ENCODE peak calls at places on chromosome 14, in six cellular contexts. One of them, this sample, is unnamed.

GRCh38 chr14:28772613-28773012 is 6.0 kb downstream of the FOXG1 start:
- DNase-seq in fibroblast of mammary gland: no peak
- DNase-seq in neural progenitor cell: peak
- DNase-seq in cardiac fibroblast: no peak
- DNase-seq in adrenal gland: no peak
- DNase-seq in cardiac muscle cell: no peak
- DNase-seq in this sample: no peak

GRCh38 chr14:71497645-71498086 is 434.6 kb upstream of the RGS6 start:
- DNase-seq in fibroblast of mammary gland: peak
- DNase-seq in neural progenitor cell: no peak
- DNase-seq in cardiac fibroblast: peak
- DNase-seq in adrenal gland: no peak
- DNase-seq in cardiac muscle cell: no peak
- DNase-seq in this sample: no peak

GRCh38 chr14:78071016-78071549 is 99.1 kb upstream of the NRXN3 start:
- DNase-seq in fibroblast of mammary gland: no peak
- DNase-seq in neural progenitor cell: no peak
- DNase-seq in cardiac fibroblast: no peak
- DNase-seq in adrenal gland: no peak
- DNase-seq in cardiac muscle cell: no peak
- DNase-seq in this sample: no peak

GRCh38 chr14:24434676-24435075 is 4.9 kb downstream of the KHNYN start:
- DNase-seq in fibroblast of mammary gland: no peak
- DNase-seq in neural progenitor cell: no peak
- DNase-seq in cardiac fibroblast: no peak
- DNase-seq in adrenal gland: no peak
- DNase-seq in cardiac muscle cell: no peak
- DNase-seq in this sample: no peak

GRCh38 chr14:101031186-101031585 is 127.7 kb upstream of the RTL1 start:
- DNase-seq in fibroblast of mammary gland: no peak
- DNase-seq in neural progenitor cell: no peak
- DNase-seq in cardiac fibroblast: no peak
- DNase-seq in adrenal gland: no peak
- DNase-seq in cardiac muscle cell: no peak
- DNase-seq in this sample: no peak

GRCh38 chr14:106044949-106045596 is 518.7 kb downstream of the TMEM121 start:
- DNase-seq in fibroblast of mammary gland: peak
- DNase-seq in neural progenitor cell: no peak
- DNase-seq in cardiac fibroblast: no peak
- DNase-seq in adrenal gland: no peak
- DNase-seq in cardiac muscle cell: no peak
- DNase-seq in this sample: no peak

GRCh38 chr14:51711505-51711904 is 59.8 kb downstream of the FRMD6 start:
- DNase-seq in fibroblast of mammary gland: peak
- DNase-seq in neural progenitor cell: no peak
- DNase-seq in cardiac fibroblast: no peak
- DNase-seq in adrenal gland: no peak
- DNase-seq in cardiac muscle cell: no peak
- DNase-seq in this sample: no peak

GRCh38 chr14:70893842-70894237 is 13.4 kb upstream of the PCNX1 start:
- DNase-seq in fibroblast of mammary gland: no peak
- DNase-seq in neural progenitor cell: no peak
- DNase-seq in cardiac fibroblast: no peak
- DNase-seq in adrenal gland: no peak
- DNase-seq in cardiac muscle cell: no peak
- DNase-seq in this sample: no peak

GRCh38 chr14:50363734-50364113 is 33.0 kb downstream of the CDKL1 start:
- DNase-seq in fibroblast of mammary gland: peak
- DNase-seq in neural progenitor cell: no peak
- DNase-seq in cardiac fibroblast: peak
- DNase-seq in adrenal gland: no peak
- DNase-seq in cardiac muscle cell: no peak
- DNase-seq in this sample: peak

GRCh38 chr14:35963209-35963608 is 137.1 kb downstream of the BRMS1L start:
- DNase-seq in fibroblast of mammary gland: peak
- DNase-seq in neural progenitor cell: peak
- DNase-seq in cardiac fibroblast: no peak
- DNase-seq in adrenal gland: no peak
- DNase-seq in cardiac muscle cell: no peak
- DNase-seq in this sample: no peak

GRCh38 chr14:101457177-101457935 is 103.9 kb upstream of the DIO3 start:
- DNase-seq in fibroblast of mammary gland: no peak
- DNase-seq in neural progenitor cell: peak
- DNase-seq in cardiac fibroblast: no peak
- DNase-seq in adrenal gland: no peak
- DNase-seq in cardiac muscle cell: no peak
- DNase-seq in this sample: no peak

GRCh38 chr14:103110681-103111296 is 12.5 kb upstream of the TNFAIP2 start:
- DNase-seq in fibroblast of mammary gland: no peak
- DNase-seq in neural progenitor cell: no peak
- DNase-seq in cardiac fibroblast: peak
- DNase-seq in adrenal gland: no peak
- DNase-seq in cardiac muscle cell: no peak
- DNase-seq in this sample: no peak

GRCh38 chr14:38357557-38357956 is 101.7 kb upstream of the CLEC14A start:
- DNase-seq in fibroblast of mammary gland: peak
- DNase-seq in neural progenitor cell: no peak
- DNase-seq in cardiac fibroblast: peak
- DNase-seq in adrenal gland: no peak
- DNase-seq in cardiac muscle cell: no peak
- DNase-seq in this sample: peak

GRCh38 chr14:67999693-68000384 is 180.3 kb downstream of the RAD51B start:
- DNase-seq in fibroblast of mammary gland: peak
- DNase-seq in neural progenitor cell: no peak
- DNase-seq in cardiac fibroblast: peak
- DNase-seq in adrenal gland: no peak
- DNase-seq in cardiac muscle cell: no peak
- DNase-seq in this sample: peak

GRCh38 chr14:33165144-33165925 is 226.7 kb downstream of the NPAS3 start:
- DNase-seq in fibroblast of mammary gland: no peak
- DNase-seq in neural progenitor cell: peak
- DNase-seq in cardiac fibroblast: peak
- DNase-seq in adrenal gland: no peak
- DNase-seq in cardiac muscle cell: no peak
- DNase-seq in this sample: peak

GRCh38 chr14:53409974-53410373 is 256.9 kb upstream of the DDHD1 start:
- DNase-seq in fibroblast of mammary gland: peak
- DNase-seq in neural progenitor cell: no peak
- DNase-seq in cardiac fibroblast: no peak
- DNase-seq in adrenal gland: no peak
- DNase-seq in cardiac muscle cell: no peak
- DNase-seq in this sample: peak

GRCh38 chr14:54784657-54785056 is 118.0 kb downstream of the GCH1 start:
- DNase-seq in fibroblast of mammary gland: no peak
- DNase-seq in neural progenitor cell: no peak
- DNase-seq in cardiac fibroblast: no peak
- DNase-seq in adrenal gland: peak
- DNase-seq in cardiac muscle cell: no peak
- DNase-seq in this sample: no peak

GRCh38 chr14:106790189-106791036 is 1264.0 kb downstream of the TMEM121 start:
- DNase-seq in fibroblast of mammary gland: no peak
- DNase-seq in neural progenitor cell: peak
- DNase-seq in cardiac fibroblast: no peak
- DNase-seq in adrenal gland: peak
- DNase-seq in cardiac muscle cell: no peak
- DNase-seq in this sample: no peak

GRCh38 chr14:75042040-75042439 is 9.2 kb downstream of the MLH3 start:
- DNase-seq in fibroblast of mammary gland: peak
- DNase-seq in neural progenitor cell: no peak
- DNase-seq in cardiac fibroblast: no peak
- DNase-seq in adrenal gland: no peak
- DNase-seq in cardiac muscle cell: no peak
- DNase-seq in this sample: peak

GRCh38 chr14:60512952-60513554 is 4.1 kb downstream of the SIX6 start:
- DNase-seq in fibroblast of mammary gland: no peak
- DNase-seq in neural progenitor cell: peak
- DNase-seq in cardiac fibroblast: no peak
- DNase-seq in adrenal gland: no peak
- DNase-seq in cardiac muscle cell: no peak
- DNase-seq in this sample: no peak

GRCh38 chr14:46571970-46572369 is 79.6 kb downstream of the RPL10L start:
- DNase-seq in fibroblast of mammary gland: peak
- DNase-seq in neural progenitor cell: no peak
- DNase-seq in cardiac fibroblast: no peak
- DNase-seq in adrenal gland: no peak
- DNase-seq in cardiac muscle cell: no peak
- DNase-seq in this sample: no peak

GRCh38 chr14:103434868-103435442 is 49.7 kb downstream of the MARK3 start:
- DNase-seq in fibroblast of mammary gland: no peak
- DNase-seq in neural progenitor cell: no peak
- DNase-seq in cardiac fibroblast: no peak
- DNase-seq in adrenal gland: no peak
- DNase-seq in cardiac muscle cell: no peak
- DNase-seq in this sample: no peak

GRCh38 chr14:93103392-93104080 is 12.2 kb downstream of the ITPK1 start:
- DNase-seq in fibroblast of mammary gland: no peak
- DNase-seq in neural progenitor cell: no peak
- DNase-seq in cardiac fibroblast: no peak
- DNase-seq in adrenal gland: no peak
- DNase-seq in cardiac muscle cell: no peak
- DNase-seq in this sample: no peak

GRCh38 chr14:60658909-60659585 is 9.8 kb upstream of the SIX1 start:
- DNase-seq in fibroblast of mammary gland: peak
- DNase-seq in neural progenitor cell: peak
- DNase-seq in cardiac fibroblast: no peak
- DNase-seq in adrenal gland: no peak
- DNase-seq in cardiac muscle cell: no peak
- DNase-seq in this sample: peak

GRCh38 chr14:72774894-72775620 is 118.8 kb downstream of the DPF3 start:
- DNase-seq in fibroblast of mammary gland: no peak
- DNase-seq in neural progenitor cell: no peak
- DNase-seq in cardiac fibroblast: no peak
- DNase-seq in adrenal gland: no peak
- DNase-seq in cardiac muscle cell: no peak
- DNase-seq in this sample: no peak

GRCh38 chr14:100975668-100976067 is 72.1 kb upstream of the RTL1 start:
- DNase-seq in fibroblast of mammary gland: peak
- DNase-seq in neural progenitor cell: no peak
- DNase-seq in cardiac fibroblast: no peak
- DNase-seq in adrenal gland: no peak
- DNase-seq in cardiac muscle cell: no peak
- DNase-seq in this sample: peak

GRCh38 chr14:103257211-103257962 is 76.7 kb upstream of the EIF5 start:
- DNase-seq in fibroblast of mammary gland: peak
- DNase-seq in neural progenitor cell: no peak
- DNase-seq in cardiac fibroblast: no peak
- DNase-seq in adrenal gland: no peak
- DNase-seq in cardiac muscle cell: no peak
- DNase-seq in this sample: peak

GRCh38 chr14:53858344-53858682 is 98.3 kb downstream of the BMP4 start:
- DNase-seq in fibroblast of mammary gland: no peak
- DNase-seq in neural progenitor cell: no peak
- DNase-seq in cardiac fibroblast: no peak
- DNase-seq in adrenal gland: no peak
- DNase-seq in cardiac muscle cell: no peak
- DNase-seq in this sample: no peak

GRCh38 chr14:54209501-54210231 is 187.1 kb upstream of the CDKN3 start:
- DNase-seq in fibroblast of mammary gland: peak
- DNase-seq in neural progenitor cell: no peak
- DNase-seq in cardiac fibroblast: peak
- DNase-seq in adrenal gland: no peak
- DNase-seq in cardiac muscle cell: no peak
- DNase-seq in this sample: peak

GRCh38 chr14:25836647-25837046 is 761.2 kb downstream of the NOVA1 start:
- DNase-seq in fibroblast of mammary gland: no peak
- DNase-seq in neural progenitor cell: no peak
- DNase-seq in cardiac fibroblast: no peak
- DNase-seq in adrenal gland: no peak
- DNase-seq in cardiac muscle cell: no peak
- DNase-seq in this sample: no peak

GRCh38 chr14:89504602-89505320 is 87.7 kb upstream of the FOXN3 start:
- DNase-seq in fibroblast of mammary gland: peak
- DNase-seq in neural progenitor cell: no peak
- DNase-seq in cardiac fibroblast: no peak
- DNase-seq in adrenal gland: no peak
- DNase-seq in cardiac muscle cell: no peak
- DNase-seq in this sample: peak

GRCh38 chr14:51727526-51727925 is 75.8 kb downstream of the FRMD6 start:
- DNase-seq in fibroblast of mammary gland: no peak
- DNase-seq in neural progenitor cell: no peak
- DNase-seq in cardiac fibroblast: no peak
- DNase-seq in adrenal gland: no peak
- DNase-seq in cardiac muscle cell: no peak
- DNase-seq in this sample: no peak

GRCh38 chr14:104882991-104883660 is 18.1 kb downstream of the CEP170B start:
- DNase-seq in fibroblast of mammary gland: no peak
- DNase-seq in neural progenitor cell: no peak
- DNase-seq in cardiac fibroblast: no peak
- DNase-seq in adrenal gland: no peak
- DNase-seq in cardiac muscle cell: no peak
- DNase-seq in this sample: no peak

GRCh38 chr14:76760331-76761197 is 704 bp upstream of the VASH1 start:
- DNase-seq in fibroblast of mammary gland: no peak
- DNase-seq in neural progenitor cell: no peak
- DNase-seq in cardiac fibroblast: no peak
- DNase-seq in adrenal gland: no peak
- DNase-seq in cardiac muscle cell: no peak
- DNase-seq in this sample: no peak

GRCh38 chr14:51203881-51204280 is 36.2 kb upstream of the TMX1 start:
- DNase-seq in fibroblast of mammary gland: no peak
- DNase-seq in neural progenitor cell: no peak
- DNase-seq in cardiac fibroblast: no peak
- DNase-seq in adrenal gland: no peak
- DNase-seq in cardiac muscle cell: no peak
- DNase-seq in this sample: no peak

GRCh38 chr14:99887407-99887806 is 94.2 kb downstream of the EML1 start:
- DNase-seq in fibroblast of mammary gland: no peak
- DNase-seq in neural progenitor cell: no peak
- DNase-seq in cardiac fibroblast: no peak
- DNase-seq in adrenal gland: no peak
- DNase-seq in cardiac muscle cell: no peak
- DNase-seq in this sample: no peak
- TF ChIP-seq CTCF in fibroblast of mammary gland: no peak
- TF ChIP-seq CTCF in neural progenitor cell: no peak
- TF ChIP-seq CTCF in cardiac fibroblast: no peak
- TF ChIP-seq CTCF in adrenal gland: no peak
- TF ChIP-seq CTCF in cardiac muscle cell: no peak
- TF ChIP-seq CTCF in this sample: no peak

GRCh38 chr14:22849212-22849819 is 12.9 kb downstream of the MMP14 start:
- DNase-seq in fibroblast of mammary gland: peak
- DNase-seq in neural progenitor cell: no peak
- DNase-seq in cardiac fibroblast: peak
- DNase-seq in adrenal gland: no peak
- DNase-seq in cardiac muscle cell: no peak
- DNase-seq in this sample: peak
- H3K4me3 ChIP-seq in fibroblast of mammary gland: no peak
- H3K4me3 ChIP-seq in neural progenitor cell: no peak
- H3K4me3 ChIP-seq in cardiac fibroblast: no peak
- H3K4me3 ChIP-seq in adrenal gland: no peak
- H3K4me3 ChIP-seq in cardiac muscle cell: no peak
- H3K4me3 ChIP-seq in this sample: peak

GRCh38 chr14:95683793-95684192 is 2.4 kb upstream of the TCL1B start:
- DNase-seq in fibroblast of mammary gland: peak
- DNase-seq in neural progenitor cell: peak
- DNase-seq in cardiac fibroblast: no peak
- DNase-seq in adrenal gland: no peak
- DNase-seq in cardiac muscle cell: no peak
- DNase-seq in this sample: no peak
- TF ChIP-seq CTCF in fibroblast of mammary gland: peak
- TF ChIP-seq CTCF in neural progenitor cell: peak
- TF ChIP-seq CTCF in cardiac fibroblast: peak
- TF ChIP-seq CTCF in adrenal gland: peak
- TF ChIP-seq CTCF in cardiac muscle cell: peak
- TF ChIP-seq CTCF in this sample: peak

GRCh38 chr14:65228956-65229355 is 126.6 kb upstream of the MAX start:
- DNase-seq in fibroblast of mammary gland: no peak
- DNase-seq in neural progenitor cell: no peak
- DNase-seq in cardiac fibroblast: no peak
- DNase-seq in adrenal gland: no peak
- DNase-seq in cardiac muscle cell: no peak
- DNase-seq in this sample: no peak
- H3K4me3 ChIP-seq in fibroblast of mammary gland: no peak
- H3K4me3 ChIP-seq in neural progenitor cell: no peak
- H3K4me3 ChIP-seq in cardiac fibroblast: no peak
- H3K4me3 ChIP-seq in adrenal gland: no peak
- H3K4me3 ChIP-seq in cardiac muscle cell: no peak
- H3K4me3 ChIP-seq in this sample: no peak